ENCODE peak calls at places on chromosome 16, in ten cellular contexts. One of them, this sample, is unnamed.

GRCh38 chr16:48525201-48526057 is 84.6 kb downstream of the N4BP1 start:
- DNase-seq in tibial nerve: no peak
- DNase-seq in activated CD8-positive, alpha-beta memory T cell treated with anti-CD3 and anti-CD28 coated beads for 48 hours: no peak
- DNase-seq in mammary epithelial cell: no peak
- DNase-seq in KBM-7: no peak
- DNase-seq in NCI-H1436: no peak
- DNase-seq in stimulated activated CD8-positive, alpha-beta memory T cell treated with anti-CD3 and anti-CD28 coated beads, Interleukin-2, amount 100 ng/mL, for 48 hours: no peak
- DNase-seq in IMR-90: no peak
- DNase-seq in T-helper 17 cell: no peak
- DNase-seq in stimulated activated CD4-positive, alpha-beta T cell treated with anti-CD3 and anti-CD28 coated beads, TNF-alpha, amount 100 ng/mL, for 48 hours: no peak
- DNase-seq in this sample: no peak

GRCh38 chr16:10103700-10104099 is 78.5 kb downstream of the GRIN2A start:
- DNase-seq in stimulated activated CD4-positive, alpha-beta T cell treated with anti-CD3 and anti-CD28 coated beads, TNF-alpha, amount 100 ng/mL, for 48 hours: no peak
- DNase-seq in activated CD8-positive, alpha-beta memory T cell treated with anti-CD3 and anti-CD28 coated beads for 48 hours: no peak
- DNase-seq in mammary epithelial cell: no peak
- DNase-seq in T-helper 17 cell: no peak
- DNase-seq in stimulated activated CD8-positive, alpha-beta memory T cell treated with anti-CD3 and anti-CD28 coated beads, Interleukin-2, amount 100 ng/mL, for 48 hours: no peak
- DNase-seq in IMR-90: no peak
- DNase-seq in NCI-H1436: no peak
- DNase-seq in KBM-7: no peak
- DNase-seq in tibial nerve: no peak
- DNase-seq in this sample: no peak

GRCh38 chr16:13110124-13110796 is 208.9 kb downstream of the SHISA9 start:
- DNase-seq in IMR-90: no peak
- DNase-seq in activated CD8-positive, alpha-beta memory T cell treated with anti-CD3 and anti-CD28 coated beads for 48 hours: no peak
- DNase-seq in tibial nerve: no peak
- DNase-seq in stimulated activated CD4-positive, alpha-beta T cell treated with anti-CD3 and anti-CD28 coated beads, TNF-alpha, amount 100 ng/mL, for 48 hours: no peak
- DNase-seq in T-helper 17 cell: no peak
- DNase-seq in NCI-H1436: no peak
- DNase-seq in mammary epithelial cell: peak; percentile 98
- DNase-seq in KBM-7: no peak
- DNase-seq in stimulated activated CD8-positive, alpha-beta memory T cell treated with anti-CD3 and anti-CD28 coated beads, Interleukin-2, amount 100 ng/mL, for 48 hours: no peak
- DNase-seq in this sample: peak; percentile 99

GRCh38 chr16:4684763-4685162 is 8.6 kb upstream of the NUDT16L1 start:
- DNase-seq in stimulated activated CD8-positive, alpha-beta memory T cell treated with anti-CD3 and anti-CD28 coated beads, Interleukin-2, amount 100 ng/mL, for 48 hours: no peak
- DNase-seq in activated CD8-positive, alpha-beta memory T cell treated with anti-CD3 and anti-CD28 coated beads for 48 hours: no peak
- DNase-seq in stimulated activated CD4-positive, alpha-beta T cell treated with anti-CD3 and anti-CD28 coated beads, TNF-alpha, amount 100 ng/mL, for 48 hours: no peak
- DNase-seq in IMR-90: no peak
- DNase-seq in mammary epithelial cell: peak; percentile 28
- DNase-seq in NCI-H1436: no peak
- DNase-seq in KBM-7: no peak
- DNase-seq in tibial nerve: no peak
- DNase-seq in T-helper 17 cell: no peak
- DNase-seq in this sample: no peak

GRCh38 chr16:56912746-56913703 is 18.9 kb upstream of the HERPUD1 start:
- DNase-seq in mammary epithelial cell: peak; percentile 54
- DNase-seq in stimulated activated CD4-positive, alpha-beta T cell treated with anti-CD3 and anti-CD28 coated beads, TNF-alpha, amount 100 ng/mL, for 48 hours: no peak
- DNase-seq in activated CD8-positive, alpha-beta memory T cell treated with anti-CD3 and anti-CD28 coated beads for 48 hours: no peak
- DNase-seq in stimulated activated CD8-positive, alpha-beta memory T cell treated with anti-CD3 and anti-CD28 coated beads, Interleukin-2, amount 100 ng/mL, for 48 hours: no peak
- DNase-seq in IMR-90: peak; percentile 83
- DNase-seq in NCI-H1436: no peak
- DNase-seq in KBM-7: no peak
- DNase-seq in tibial nerve: no peak
- DNase-seq in T-helper 17 cell: no peak
- DNase-seq in this sample: no peak

GRCh38 chr16:66399930-66400329 is 27.2 kb upstream of the BEAN1 start:
- DNase-seq in NCI-H1436: peak; percentile 40
- DNase-seq in stimulated activated CD8-positive, alpha-beta memory T cell treated with anti-CD3 and anti-CD28 coated beads, Interleukin-2, amount 100 ng/mL, for 48 hours: no peak
- DNase-seq in KBM-7: no peak
- DNase-seq in T-helper 17 cell: no peak
- DNase-seq in mammary epithelial cell: no peak
- DNase-seq in activated CD8-positive, alpha-beta memory T cell treated with anti-CD3 and anti-CD28 coated beads for 48 hours: no peak
- DNase-seq in stimulated activated CD4-positive, alpha-beta T cell treated with anti-CD3 and anti-CD28 coated beads, TNF-alpha, amount 100 ng/mL, for 48 hours: no peak
- DNase-seq in IMR-90: no peak
- DNase-seq in tibial nerve: no peak
- DNase-seq in this sample: no peak

GRCh38 chr16:79528281-79528680 is 72.3 kb downstream of the MAF start:
- DNase-seq in KBM-7: no peak
- DNase-seq in tibial nerve: no peak
- DNase-seq in NCI-H1436: no peak
- DNase-seq in mammary epithelial cell: no peak
- DNase-seq in IMR-90: no peak
- DNase-seq in stimulated activated CD4-positive, alpha-beta T cell treated with anti-CD3 and anti-CD28 coated beads, TNF-alpha, amount 100 ng/mL, for 48 hours: no peak
- DNase-seq in T-helper 17 cell: no peak
- DNase-seq in activated CD8-positive, alpha-beta memory T cell treated with anti-CD3 and anti-CD28 coated beads for 48 hours: no peak
- DNase-seq in stimulated activated CD8-positive, alpha-beta memory T cell treated with anti-CD3 and anti-CD28 coated beads, Interleukin-2, amount 100 ng/mL, for 48 hours: no peak
- DNase-seq in this sample: no peak

GRCh38 chr16:23064642-23065041 is 84.6 kb downstream of the USP31 start:
- DNase-seq in tibial nerve: no peak
- DNase-seq in mammary epithelial cell: no peak
- DNase-seq in activated CD8-positive, alpha-beta memory T cell treated with anti-CD3 and anti-CD28 coated beads for 48 hours: no peak
- DNase-seq in T-helper 17 cell: no peak
- DNase-seq in KBM-7: peak; percentile 96
- DNase-seq in NCI-H1436: no peak
- DNase-seq in stimulated activated CD8-positive, alpha-beta memory T cell treated with anti-CD3 and anti-CD28 coated beads, Interleukin-2, amount 100 ng/mL, for 48 hours: no peak
- DNase-seq in stimulated activated CD4-positive, alpha-beta T cell treated with anti-CD3 and anti-CD28 coated beads, TNF-alpha, amount 100 ng/mL, for 48 hours: no peak
- DNase-seq in IMR-90: no peak
- DNase-seq in this sample: no peak

GRCh38 chr16:68520649-68521086 is 18.4 kb upstream of the ZFP90 start:
- DNase-seq in mammary epithelial cell: peak; percentile 69
- DNase-seq in IMR-90: peak; percentile 66
- DNase-seq in tibial nerve: peak; percentile 76
- DNase-seq in KBM-7: peak; percentile 90
- DNase-seq in NCI-H1436: peak; percentile 92
- DNase-seq in stimulated activated CD4-positive, alpha-beta T cell treated with anti-CD3 and anti-CD28 coated beads, TNF-alpha, amount 100 ng/mL, for 48 hours: peak; percentile 78
- DNase-seq in activated CD8-positive, alpha-beta memory T cell treated with anti-CD3 and anti-CD28 coated beads for 48 hours: peak; percentile 67
- DNase-seq in T-helper 17 cell: peak; percentile 84
- DNase-seq in stimulated activated CD8-positive, alpha-beta memory T cell treated with anti-CD3 and anti-CD28 coated beads, Interleukin-2, amount 100 ng/mL, for 48 hours: peak; percentile 67
- DNase-seq in this sample: peak; percentile 86

GRCh38 chr16:54054237-54054780 is 232.3 kb downstream of the IRX3 start:
- DNase-seq in IMR-90: no peak
- DNase-seq in stimulated activated CD4-positive, alpha-beta T cell treated with anti-CD3 and anti-CD28 coated beads, TNF-alpha, amount 100 ng/mL, for 48 hours: no peak
- DNase-seq in KBM-7: no peak
- DNase-seq in NCI-H1436: peak; percentile 53
- DNase-seq in activated CD8-positive, alpha-beta memory T cell treated with anti-CD3 and anti-CD28 coated beads for 48 hours: no peak
- DNase-seq in stimulated activated CD8-positive, alpha-beta memory T cell treated with anti-CD3 and anti-CD28 coated beads, Interleukin-2, amount 100 ng/mL, for 48 hours: no peak
- DNase-seq in tibial nerve: no peak
- DNase-seq in mammary epithelial cell: no peak
- DNase-seq in T-helper 17 cell: no peak
- DNase-seq in this sample: no peak

GRCh38 chr16:1724491-1724890 is 18.5 kb downstream of the MAPK8IP3 start:
- DNase-seq in activated CD8-positive, alpha-beta memory T cell treated with anti-CD3 and anti-CD28 coated beads for 48 hours: no peak
- DNase-seq in stimulated activated CD4-positive, alpha-beta T cell treated with anti-CD3 and anti-CD28 coated beads, TNF-alpha, amount 100 ng/mL, for 48 hours: no peak
- DNase-seq in KBM-7: no peak
- DNase-seq in tibial nerve: no peak
- DNase-seq in IMR-90: no peak
- DNase-seq in mammary epithelial cell: no peak
- DNase-seq in NCI-H1436: no peak
- DNase-seq in stimulated activated CD8-positive, alpha-beta memory T cell treated with anti-CD3 and anti-CD28 coated beads, Interleukin-2, amount 100 ng/mL, for 48 hours: no peak
- DNase-seq in T-helper 17 cell: no peak
- DNase-seq in this sample: no peak

GRCh38 chr16:50731130-50731988 is 10.5 kb upstream of the CYLD start:
- DNase-seq in stimulated activated CD8-positive, alpha-beta memory T cell treated with anti-CD3 and anti-CD28 coated beads, Interleukin-2, amount 100 ng/mL, for 48 hours: no peak
- DNase-seq in IMR-90: no peak
- DNase-seq in activated CD8-positive, alpha-beta memory T cell treated with anti-CD3 and anti-CD28 coated beads for 48 hours: no peak
- DNase-seq in mammary epithelial cell: no peak
- DNase-seq in NCI-H1436: no peak
- DNase-seq in KBM-7: no peak
- DNase-seq in tibial nerve: no peak
- DNase-seq in stimulated activated CD4-positive, alpha-beta T cell treated with anti-CD3 and anti-CD28 coated beads, TNF-alpha, amount 100 ng/mL, for 48 hours: no peak
- DNase-seq in T-helper 17 cell: no peak
- DNase-seq in this sample: no peak

GRCh38 chr16:12868788-12869187 is 32.6 kb upstream of the SHISA9 start:
- DNase-seq in stimulated activated CD8-positive, alpha-beta memory T cell treated with anti-CD3 and anti-CD28 coated beads, Interleukin-2, amount 100 ng/mL, for 48 hours: no peak
- DNase-seq in KBM-7: no peak
- DNase-seq in NCI-H1436: no peak
- DNase-seq in stimulated activated CD4-positive, alpha-beta T cell treated with anti-CD3 and anti-CD28 coated beads, TNF-alpha, amount 100 ng/mL, for 48 hours: no peak
- DNase-seq in IMR-90: no peak
- DNase-seq in mammary epithelial cell: no peak
- DNase-seq in activated CD8-positive, alpha-beta memory T cell treated with anti-CD3 and anti-CD28 coated beads for 48 hours: no peak
- DNase-seq in tibial nerve: no peak
- DNase-seq in T-helper 17 cell: no peak
- DNase-seq in this sample: no peak

GRCh38 chr16:27319257-27319965 is 5.6 kb downstream of the IL4R start:
- DNase-seq in T-helper 17 cell: no peak
- DNase-seq in KBM-7: no peak
- DNase-seq in stimulated activated CD4-positive, alpha-beta T cell treated with anti-CD3 and anti-CD28 coated beads, TNF-alpha, amount 100 ng/mL, for 48 hours: no peak
- DNase-seq in stimulated activated CD8-positive, alpha-beta memory T cell treated with anti-CD3 and anti-CD28 coated beads, Interleukin-2, amount 100 ng/mL, for 48 hours: no peak
- DNase-seq in tibial nerve: no peak
- DNase-seq in mammary epithelial cell: no peak
- DNase-seq in NCI-H1436: no peak
- DNase-seq in IMR-90: no peak
- DNase-seq in activated CD8-positive, alpha-beta memory T cell treated with anti-CD3 and anti-CD28 coated beads for 48 hours: no peak
- DNase-seq in this sample: no peak

GRCh38 chr16:31184888-31185287 is 4.9 kb downstream of the FUS start:
- DNase-seq in NCI-H1436: no peak
- DNase-seq in KBM-7: no peak
- DNase-seq in IMR-90: no peak
- DNase-seq in stimulated activated CD8-positive, alpha-beta memory T cell treated with anti-CD3 and anti-CD28 coated beads, Interleukin-2, amount 100 ng/mL, for 48 hours: no peak
- DNase-seq in T-helper 17 cell: no peak
- DNase-seq in stimulated activated CD4-positive, alpha-beta T cell treated with anti-CD3 and anti-CD28 coated beads, TNF-alpha, amount 100 ng/mL, for 48 hours: no peak
- DNase-seq in tibial nerve: no peak
- DNase-seq in mammary epithelial cell: no peak
- DNase-seq in activated CD8-positive, alpha-beta memory T cell treated with anti-CD3 and anti-CD28 coated beads for 48 hours: no peak
- DNase-seq in this sample: no peak

GRCh38 chr16:23060458-23061320 is 88.6 kb downstream of the USP31 start:
- DNase-seq in NCI-H1436: peak; percentile 59
- DNase-seq in stimulated activated CD4-positive, alpha-beta T cell treated with anti-CD3 and anti-CD28 coated beads, TNF-alpha, amount 100 ng/mL, for 48 hours: peak; percentile 44
- DNase-seq in KBM-7: peak; percentile 70
- DNase-seq in tibial nerve: peak; percentile 69
- DNase-seq in IMR-90: peak; percentile 77
- DNase-seq in mammary epithelial cell: peak; percentile 57
- DNase-seq in T-helper 17 cell: peak; percentile 37
- DNase-seq in stimulated activated CD8-positive, alpha-beta memory T cell treated with anti-CD3 and anti-CD28 coated beads, Interleukin-2, amount 100 ng/mL, for 48 hours: peak; percentile 7
- DNase-seq in activated CD8-positive, alpha-beta memory T cell treated with anti-CD3 and anti-CD28 coated beads for 48 hours: peak; percentile 10
- DNase-seq in this sample: peak; percentile 75

GRCh38 chr16:72216767-72217166 is 44.8 kb upstream of the PMFBP1 start:
- DNase-seq in stimulated activated CD8-positive, alpha-beta memory T cell treated with anti-CD3 and anti-CD28 coated beads, Interleukin-2, amount 100 ng/mL, for 48 hours: no peak
- DNase-seq in stimulated activated CD4-positive, alpha-beta T cell treated with anti-CD3 and anti-CD28 coated beads, TNF-alpha, amount 100 ng/mL, for 48 hours: no peak
- DNase-seq in tibial nerve: no peak
- DNase-seq in activated CD8-positive, alpha-beta memory T cell treated with anti-CD3 and anti-CD28 coated beads for 48 hours: no peak
- DNase-seq in IMR-90: no peak
- DNase-seq in mammary epithelial cell: no peak
- DNase-seq in NCI-H1436: no peak
- DNase-seq in KBM-7: no peak
- DNase-seq in T-helper 17 cell: no peak
- DNase-seq in this sample: no peak

GRCh38 chr16:57824880-57825279 is 22.6 kb upstream of the KIFC3 start:
- DNase-seq in KBM-7: no peak
- DNase-seq in tibial nerve: no peak
- DNase-seq in activated CD8-positive, alpha-beta memory T cell treated with anti-CD3 and anti-CD28 coated beads for 48 hours: no peak
- DNase-seq in stimulated activated CD8-positive, alpha-beta memory T cell treated with anti-CD3 and anti-CD28 coated beads, Interleukin-2, amount 100 ng/mL, for 48 hours: no peak
- DNase-seq in mammary epithelial cell: peak; percentile 41
- DNase-seq in NCI-H1436: no peak
- DNase-seq in IMR-90: no peak
- DNase-seq in stimulated activated CD4-positive, alpha-beta T cell treated with anti-CD3 and anti-CD28 coated beads, TNF-alpha, amount 100 ng/mL, for 48 hours: no peak
- DNase-seq in T-helper 17 cell: no peak
- DNase-seq in this sample: peak; percentile 93

GRCh38 chr16:5918553-5919127 is 821.0 kb upstream of the EEF2KMT start:
- DNase-seq in activated CD8-positive, alpha-beta memory T cell treated with anti-CD3 and anti-CD28 coated beads for 48 hours: no peak
- DNase-seq in stimulated activated CD8-positive, alpha-beta memory T cell treated with anti-CD3 and anti-CD28 coated beads, Interleukin-2, amount 100 ng/mL, for 48 hours: no peak
- DNase-seq in IMR-90: no peak
- DNase-seq in T-helper 17 cell: no peak
- DNase-seq in stimulated activated CD4-positive, alpha-beta T cell treated with anti-CD3 and anti-CD28 coated beads, TNF-alpha, amount 100 ng/mL, for 48 hours: no peak
- DNase-seq in tibial nerve: no peak
- DNase-seq in mammary epithelial cell: no peak
- DNase-seq in KBM-7: no peak
- DNase-seq in NCI-H1436: no peak
- DNase-seq in this sample: peak; percentile 47

GRCh38 chr16:1494129-1494640 is 1.0 kb downstream of the TELO2 start:
- DNase-seq in stimulated activated CD8-positive, alpha-beta memory T cell treated with anti-CD3 and anti-CD28 coated beads, Interleukin-2, amount 100 ng/mL, for 48 hours: no peak
- DNase-seq in KBM-7: peak; percentile 64
- DNase-seq in mammary epithelial cell: peak; percentile 39
- DNase-seq in stimulated activated CD4-positive, alpha-beta T cell treated with anti-CD3 and anti-CD28 coated beads, TNF-alpha, amount 100 ng/mL, for 48 hours: no peak
- DNase-seq in IMR-90: peak; percentile 69
- DNase-seq in tibial nerve: no peak
- DNase-seq in T-helper 17 cell: no peak
- DNase-seq in activated CD8-positive, alpha-beta memory T cell treated with anti-CD3 and anti-CD28 coated beads for 48 hours: no peak
- DNase-seq in NCI-H1436: no peak
- DNase-seq in this sample: peak; percentile 42

GRCh38 chr16:87435399-87436224 is 43.5 kb downstream of the MAP1LC3B start:
- DNase-seq in stimulated activated CD8-positive, alpha-beta memory T cell treated with anti-CD3 and anti-CD28 coated beads, Interleukin-2, amount 100 ng/mL, for 48 hours: no peak
- DNase-seq in NCI-H1436: no peak
- DNase-seq in mammary epithelial cell: peak; percentile 66
- DNase-seq in stimulated activated CD4-positive, alpha-beta T cell treated with anti-CD3 and anti-CD28 coated beads, TNF-alpha, amount 100 ng/mL, for 48 hours: no peak
- DNase-seq in tibial nerve: no peak
- DNase-seq in T-helper 17 cell: no peak
- DNase-seq in KBM-7: no peak
- DNase-seq in activated CD8-positive, alpha-beta memory T cell treated with anti-CD3 and anti-CD28 coated beads for 48 hours: no peak
- DNase-seq in IMR-90: peak; percentile 97
- DNase-seq in this sample: peak; percentile 6

GRCh38 chr16:16982614-16983013 is 488.1 kb downstream of the XYLT1 start:
- DNase-seq in stimulated activated CD8-positive, alpha-beta memory T cell treated with anti-CD3 and anti-CD28 coated beads, Interleukin-2, amount 100 ng/mL, for 48 hours: no peak
- DNase-seq in T-helper 17 cell: no peak
- DNase-seq in IMR-90: no peak
- DNase-seq in activated CD8-positive, alpha-beta memory T cell treated with anti-CD3 and anti-CD28 coated beads for 48 hours: no peak
- DNase-seq in NCI-H1436: peak; percentile 54
- DNase-seq in tibial nerve: no peak
- DNase-seq in stimulated activated CD4-positive, alpha-beta T cell treated with anti-CD3 and anti-CD28 coated beads, TNF-alpha, amount 100 ng/mL, for 48 hours: no peak
- DNase-seq in KBM-7: no peak
- DNase-seq in mammary epithelial cell: no peak
- DNase-seq in this sample: no peak

GRCh38 chr16:10685709-10686108 is 9.0 kb downstream of the TEKT5 start:
- DNase-seq in mammary epithelial cell: no peak
- DNase-seq in tibial nerve: no peak
- DNase-seq in T-helper 17 cell: no peak
- DNase-seq in NCI-H1436: no peak
- DNase-seq in KBM-7: no peak
- DNase-seq in stimulated activated CD8-positive, alpha-beta memory T cell treated with anti-CD3 and anti-CD28 coated beads, Interleukin-2, amount 100 ng/mL, for 48 hours: no peak
- DNase-seq in activated CD8-positive, alpha-beta memory T cell treated with anti-CD3 and anti-CD28 coated beads for 48 hours: no peak
- DNase-seq in stimulated activated CD4-positive, alpha-beta T cell treated with anti-CD3 and anti-CD28 coated beads, TNF-alpha, amount 100 ng/mL, for 48 hours: no peak
- DNase-seq in IMR-90: no peak
- DNase-seq in this sample: no peak

GRCh38 chr16:73199214-73199613 is 151.3 kb upstream of the ZFHX3 start:
- DNase-seq in stimulated activated CD4-positive, alpha-beta T cell treated with anti-CD3 and anti-CD28 coated beads, TNF-alpha, amount 100 ng/mL, for 48 hours: no peak
- DNase-seq in T-helper 17 cell: no peak
- DNase-seq in NCI-H1436: no peak
- DNase-seq in mammary epithelial cell: no peak
- DNase-seq in IMR-90: no peak
- DNase-seq in KBM-7: no peak
- DNase-seq in stimulated activated CD8-positive, alpha-beta memory T cell treated with anti-CD3 and anti-CD28 coated beads, Interleukin-2, amount 100 ng/mL, for 48 hours: no peak
- DNase-seq in activated CD8-positive, alpha-beta memory T cell treated with anti-CD3 and anti-CD28 coated beads for 48 hours: no peak
- DNase-seq in tibial nerve: no peak
- DNase-seq in this sample: no peak

GRCh38 chr16:50430076-50430475 is 61.3 kb upstream of the BRD7 start:
- DNase-seq in IMR-90: no peak
- DNase-seq in tibial nerve: no peak
- DNase-seq in NCI-H1436: no peak
- DNase-seq in mammary epithelial cell: no peak
- DNase-seq in T-helper 17 cell: no peak
- DNase-seq in activated CD8-positive, alpha-beta memory T cell treated with anti-CD3 and anti-CD28 coated beads for 48 hours: no peak
- DNase-seq in stimulated activated CD8-positive, alpha-beta memory T cell treated with anti-CD3 and anti-CD28 coated beads, Interleukin-2, amount 100 ng/mL, for 48 hours: no peak
- DNase-seq in stimulated activated CD4-positive, alpha-beta T cell treated with anti-CD3 and anti-CD28 coated beads, TNF-alpha, amount 100 ng/mL, for 48 hours: no peak
- DNase-seq in KBM-7: no peak
- DNase-seq in this sample: no peak

GRCh38 chr16:83539736-83540490 is 267.9 kb upstream of the HSBP1 start:
- DNase-seq in activated CD8-positive, alpha-beta memory T cell treated with anti-CD3 and anti-CD28 coated beads for 48 hours: no peak
- DNase-seq in tibial nerve: no peak
- DNase-seq in NCI-H1436: no peak
- DNase-seq in stimulated activated CD8-positive, alpha-beta memory T cell treated with anti-CD3 and anti-CD28 coated beads, Interleukin-2, amount 100 ng/mL, for 48 hours: no peak
- DNase-seq in IMR-90: peak; percentile 11
- DNase-seq in KBM-7: no peak
- DNase-seq in mammary epithelial cell: no peak
- DNase-seq in stimulated activated CD4-positive, alpha-beta T cell treated with anti-CD3 and anti-CD28 coated beads, TNF-alpha, amount 100 ng/mL, for 48 hours: no peak
- DNase-seq in T-helper 17 cell: no peak
- DNase-seq in this sample: no peak

GRCh38 chr16:81604960-81605383 is 160.4 kb downstream of the CMIP start:
- DNase-seq in stimulated activated CD4-positive, alpha-beta T cell treated with anti-CD3 and anti-CD28 coated beads, TNF-alpha, amount 100 ng/mL, for 48 hours: no peak
- DNase-seq in mammary epithelial cell: peak; percentile 85
- DNase-seq in activated CD8-positive, alpha-beta memory T cell treated with anti-CD3 and anti-CD28 coated beads for 48 hours: no peak
- DNase-seq in IMR-90: peak; percentile 75
- DNase-seq in KBM-7: no peak
- DNase-seq in NCI-H1436: no peak
- DNase-seq in stimulated activated CD8-positive, alpha-beta memory T cell treated with anti-CD3 and anti-CD28 coated beads, Interleukin-2, amount 100 ng/mL, for 48 hours: no peak
- DNase-seq in tibial nerve: no peak
- DNase-seq in T-helper 17 cell: no peak
- DNase-seq in this sample: peak; percentile 63

GRCh38 chr16:22188595-22189442 is 17.3 kb upstream of the EEF2K start:
- DNase-seq in tibial nerve: peak; percentile 39
- DNase-seq in NCI-H1436: peak; percentile 58
- DNase-seq in stimulated activated CD4-positive, alpha-beta T cell treated with anti-CD3 and anti-CD28 coated beads, TNF-alpha, amount 100 ng/mL, for 48 hours: peak; percentile 31
- DNase-seq in KBM-7: peak; percentile 86
- DNase-seq in mammary epithelial cell: peak; percentile 89
- DNase-seq in IMR-90: peak; percentile 95
- DNase-seq in activated CD8-positive, alpha-beta memory T cell treated with anti-CD3 and anti-CD28 coated beads for 48 hours: no peak
- DNase-seq in stimulated activated CD8-positive, alpha-beta memory T cell treated with anti-CD3 and anti-CD28 coated beads, Interleukin-2, amount 100 ng/mL, for 48 hours: peak; percentile 25
- DNase-seq in T-helper 17 cell: peak; percentile 43
- DNase-seq in this sample: peak; percentile 96

This sample was measured in kidney tubule cell.